ENCODE peak calls at places on chromosomes 13 and 19, in four cellular contexts. One of them, this sample, is unnamed.

GRCh38 chr13:43268632-43269031 is 245.2 kb downstream of the DNAJC15 start:
- DNase-seq in GM23248: no peak
- DNase-seq in K562: no peak
- DNase-seq in mammary epithelial cell: no peak
- DNase-seq in this sample: no peak

GRCh38 chr13:30569901-30570576 is 47.7 kb upstream of the USPL1 start:
- DNase-seq in K562: peak; percentile 49
- DNase-seq in GM23248: peak; percentile 99
- DNase-seq in mammary epithelial cell: peak; percentile 96
- DNase-seq in this sample: no peak

GRCh38 chr19:58399903-58400637 is 4.6 kb downstream of the RNF225 start:
- DNase-seq in GM23248: peak; percentile 36
- DNase-seq in K562: no peak
- DNase-seq in mammary epithelial cell: no peak
- DNase-seq in this sample: no peak

GRCh38 chr13:31950121-31950810 is 81.3 kb upstream of the FRY start:
- DNase-seq in GM23248: no peak
- DNase-seq in mammary epithelial cell: no peak
- DNase-seq in K562: no peak
- DNase-seq in this sample: no peak

GRCh38 chr13:99303863-99304521 is 3.2 kb downstream of the GPR183 start:
- DNase-seq in K562: no peak
- DNase-seq in GM23248: no peak
- DNase-seq in mammary epithelial cell: no peak
- DNase-seq in this sample: no peak

GRCh38 chr19:19140476-19140875 is 2.2 kb upstream of the TMEM161A start:
- DNase-seq in GM23248: no peak
- DNase-seq in mammary epithelial cell: peak; percentile 26
- DNase-seq in K562: no peak
- DNase-seq in this sample: no peak

GRCh38 chr13:83810136-83810535 is 72.1 kb downstream of the SLITRK1 start:
- DNase-seq in GM23248: no peak
- DNase-seq in mammary epithelial cell: no peak
- DNase-seq in K562: no peak
- DNase-seq in this sample: no peak

GRCh38 chr13:32537580-32538233 is 888 bp downstream of the N4BP2L2 start:
- DNase-seq in GM23248: peak; percentile 32
- DNase-seq in K562: peak; percentile 51
- DNase-seq in mammary epithelial cell: peak; percentile 3
- DNase-seq in this sample: no peak

GRCh38 chr19:58563034-58563573 is 4.7 kb upstream of the UBE2M start:
- DNase-seq in K562: no peak
- DNase-seq in mammary epithelial cell: peak; percentile 32
- DNase-seq in GM23248: peak; percentile 33
- DNase-seq in this sample: no peak

GRCh38 chr19:13396256-13397080 is 109.8 kb downstream of the CACNA1A start:
- DNase-seq in mammary epithelial cell: peak; percentile 61
- DNase-seq in K562: peak; percentile 81
- DNase-seq in GM23248: peak; percentile 82
- DNase-seq in this sample: no peak

GRCh38 chr13:94703271-94703670 is 9.1 kb downstream of the SOX21 start:
- DNase-seq in mammary epithelial cell: no peak
- DNase-seq in K562: no peak
- DNase-seq in GM23248: no peak
- DNase-seq in this sample: no peak

GRCh38 chr19:4456843-4457653 is 546 bp downstream of the UBXN6 start:
- DNase-seq in GM23248: peak; percentile 75
- DNase-seq in mammary epithelial cell: peak; percentile 25
- DNase-seq in K562: peak; percentile 71
- DNase-seq in this sample: no peak

GRCh38 chr13:50389726-50390125 is 374.5 kb downstream of the KCNRG start:
- DNase-seq in mammary epithelial cell: no peak
- DNase-seq in GM23248: no peak
- DNase-seq in K562: no peak
- DNase-seq in this sample: no peak

GRCh38 chr13:69092615-69093322 is 1014.9 kb upstream of the ATXN8OS start:
- DNase-seq in mammary epithelial cell: no peak
- DNase-seq in K562: no peak
- DNase-seq in GM23248: no peak
- DNase-seq in this sample: no peak

GRCh38 chr13:49494645-49495044 is 1.1 kb upstream of the PHF11 start:
- DNase-seq in K562: no peak
- DNase-seq in GM23248: no peak
- DNase-seq in mammary epithelial cell: no peak
- DNase-seq in this sample: peak; percentile 13

GRCh38 chr13:50357586-50358118 is 342.4 kb downstream of the KCNRG start:
- DNase-seq in K562: peak; percentile 65
- DNase-seq in GM23248: peak; percentile 89
- DNase-seq in mammary epithelial cell: peak; percentile 61
- DNase-seq in this sample: no peak

GRCh38 chr13:41122838-41123237 is 9.8 kb downstream of the KBTBD6 start:
- DNase-seq in GM23248: no peak
- DNase-seq in mammary epithelial cell: peak; percentile 56
- DNase-seq in K562: no peak
- DNase-seq in this sample: no peak

GRCh38 chr13:31159306-31159705 is 2.4 kb downstream of the HSPH1 start:
- DNase-seq in GM23248: peak; percentile 25
- DNase-seq in mammary epithelial cell: peak; percentile 5
- DNase-seq in K562: no peak
- DNase-seq in this sample: no peak

GRCh38 chr19:49338023-49338677 is 2.9 kb downstream of the CD37 start:
- DNase-seq in K562: no peak
- DNase-seq in mammary epithelial cell: no peak
- DNase-seq in GM23248: no peak
- DNase-seq in this sample: no peak

GRCh38 chr19:30446844-30447243 is 74.7 kb downstream of the ZNF536 start:
- DNase-seq in GM23248: peak; percentile 21
- DNase-seq in K562: no peak
- DNase-seq in mammary epithelial cell: no peak
- DNase-seq in this sample: no peak

GRCh38 chr19:30449191-30449590 is 77.0 kb downstream of the ZNF536 start:
- DNase-seq in GM23248: peak; percentile 46
- DNase-seq in K562: no peak
- DNase-seq in mammary epithelial cell: no peak
- DNase-seq in this sample: no peak

GRCh38 chr19:30448386-30449130 is 76.4 kb downstream of the ZNF536 start:
- DNase-seq in GM23248: peak; percentile 5
- DNase-seq in mammary epithelial cell: no peak
- DNase-seq in K562: no peak
- DNase-seq in this sample: no peak

GRCh38 chr19:30445385-30445784 is 73.2 kb downstream of the ZNF536 start:
- DNase-seq in K562: no peak
- DNase-seq in GM23248: no peak
- DNase-seq in mammary epithelial cell: no peak
- DNase-seq in this sample: no peak

DNA sequence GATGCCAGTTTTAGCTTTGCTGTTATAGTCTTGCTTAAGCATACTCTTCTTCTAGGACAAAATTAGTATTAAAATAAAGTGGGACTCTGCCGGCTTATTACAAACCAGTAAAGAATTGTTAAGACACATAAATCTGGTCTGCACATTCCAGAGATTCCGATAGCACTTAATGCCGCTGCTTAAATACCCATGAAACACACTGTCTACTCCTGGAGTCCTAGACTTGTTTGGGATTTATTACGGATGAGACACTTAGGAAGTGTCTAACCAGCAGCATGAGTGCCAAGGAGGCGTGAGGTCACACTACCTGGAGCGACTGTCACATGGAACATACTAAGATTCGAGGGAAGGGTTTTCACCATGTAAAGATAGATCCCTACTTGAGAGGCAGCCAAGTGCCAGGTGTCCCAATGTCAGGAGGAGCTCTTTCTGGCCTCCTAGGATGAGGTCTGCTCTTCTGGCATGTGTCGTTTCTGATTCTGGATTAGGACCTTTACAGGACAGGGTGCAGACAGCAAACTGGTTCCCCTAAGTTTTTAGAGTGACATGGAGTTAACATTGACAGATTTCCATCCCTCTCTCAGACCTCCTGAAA is 75.2 kb downstream of the ZNF536 start:
- DNase-seq in K562: no peak
- DNase-seq in mammary epithelial cell: no peak
- DNase-seq in GM23248: peak; percentile 51
- DNase-seq in this sample: no peak
- H3K4me2 ChIP-seq in K562: no peak overlapping the region
- H3K4me2 ChIP-seq in mammary epithelial cell: no peak overlapping the region
- H3K4me2 ChIP-seq in GM23248: peak overlapping the region; percentile 19
- H3K4me2 ChIP-seq in this sample: no peak overlapping the region

GRCh38 chr19:41353466-41354342 is at the start of gene TGFB1:
- DNase-seq in K562: peak; percentile 94
- DNase-seq in GM23248: peak; percentile 94
- DNase-seq in mammary epithelial cell: peak; percentile 74
- DNase-seq in this sample: peak; percentile 84
- H2AFZ ChIP-seq in K562: peak within 1 kb of the TSS; percentile 74
- H2AFZ ChIP-seq in GM23248: peak within 1 kb of the TSS; percentile 14
- H2AFZ ChIP-seq in mammary epithelial cell: peak within 1 kb of the TSS; percentile 77
- H2AFZ ChIP-seq in this sample: peak within 1 kb of the TSS; percentile 87

GRCh38 chr19:42214810-42215209 is 2.7 kb downstream of the DEDD2 start:
- DNase-seq in GM23248: no peak
- DNase-seq in mammary epithelial cell: no peak
- DNase-seq in K562: no peak
- DNase-seq in this sample: no peak
- H3K4me2 ChIP-seq in GM23248: no peak overlapping the region
- H3K4me2 ChIP-seq in mammary epithelial cell: peak overlapping the region; percentile 96
- H3K4me2 ChIP-seq in K562: peak overlapping the region; percentile 96
- H3K4me2 ChIP-seq in this sample: no peak overlapping the region

GRCh38 chr19:1401889-1402217 is 511 bp upstream of the GAMT start:
- DNase-seq in GM23248: no peak
- DNase-seq in K562: no peak
- DNase-seq in mammary epithelial cell: no peak
- DNase-seq in this sample: no peak

GRCh38 chr19:1399745-1400144 is 1.6 kb downstream of the GAMT start:
- DNase-seq in K562: no peak
- DNase-seq in mammary epithelial cell: no peak
- DNase-seq in GM23248: no peak
- DNase-seq in this sample: no peak

GRCh38 chr19:1402411-1403070 is 1.2 kb upstream of the GAMT start:
- DNase-seq in K562: no peak
- DNase-seq in mammary epithelial cell: peak; percentile 63
- DNase-seq in GM23248: no peak
- DNase-seq in this sample: no peak

GRCh38 chr19:1400281-1401137 is 833 bp downstream of the GAMT start:
- DNase-seq in GM23248: peak; percentile 64
- DNase-seq in mammary epithelial cell: no peak
- DNase-seq in K562: peak; percentile 77
- DNase-seq in this sample: peak; percentile 24

DNA sequence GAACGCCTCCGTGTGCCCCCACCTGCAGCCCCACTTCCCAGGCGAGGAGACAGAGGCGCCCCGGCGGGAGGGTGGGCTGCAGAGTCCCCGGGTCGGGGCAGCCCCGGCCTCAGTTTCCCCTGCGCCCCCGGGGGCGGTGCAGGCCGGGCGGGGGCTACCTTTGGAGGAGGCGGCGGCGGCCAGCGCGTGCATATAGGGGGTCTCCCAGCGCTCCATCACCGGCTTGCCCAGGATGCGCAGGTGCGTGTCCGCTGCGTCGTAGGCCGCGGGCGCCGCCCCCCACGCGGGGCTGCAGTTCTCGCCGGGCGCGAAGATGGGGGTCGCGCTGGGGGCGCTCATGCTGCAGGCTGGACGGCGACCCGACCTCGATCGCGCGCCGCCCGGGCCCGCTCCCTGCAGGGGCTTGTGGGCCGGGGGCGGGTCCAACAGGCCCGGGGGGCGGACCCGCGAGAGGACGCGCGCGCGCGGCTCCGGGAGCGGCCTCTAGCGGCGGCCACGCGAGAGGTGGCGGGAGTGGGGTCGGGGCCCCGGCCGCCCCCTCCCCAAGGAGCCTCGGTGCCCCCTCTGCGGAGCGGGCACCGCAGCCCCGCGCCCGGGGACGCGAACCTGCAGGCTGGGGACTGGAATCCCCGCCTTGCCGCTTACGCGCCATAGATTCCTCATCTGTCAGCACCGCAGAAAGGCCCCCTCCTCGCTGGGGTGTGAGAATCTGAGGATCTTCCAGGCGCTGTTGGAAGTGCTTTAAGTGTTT is at the start of gene GAMT:
- DNase-seq in mammary epithelial cell: no peak
- DNase-seq in GM23248: peak; percentile 72
- DNase-seq in K562: peak; percentile 77
- DNase-seq in this sample: peak; percentile 74
- H2AFZ ChIP-seq in mammary epithelial cell: peak within 1 kb of the TSS; percentile 78
- H2AFZ ChIP-seq in GM23248: peak within 1 kb of the TSS; percentile 65
- H2AFZ ChIP-seq in K562: peak within 1 kb of the TSS; percentile 93
- H2AFZ ChIP-seq in this sample: peak within 1 kb of the TSS; percentile 98

GRCh38 chr19:35040826-35041547 is 534 bp upstream of the HPN start:
- DNase-seq in K562: peak; percentile 94
- DNase-seq in GM23248: no peak
- DNase-seq in mammary epithelial cell: no peak
- DNase-seq in this sample: no peak

GRCh38 chr19:35038623-35039512 is 2.7 kb upstream of the HPN start:
- DNase-seq in mammary epithelial cell: no peak
- DNase-seq in GM23248: no peak
- DNase-seq in K562: no peak
- DNase-seq in this sample: no peak

GRCh38 chr19:35040474-35040825 is 1.1 kb upstream of the HPN start:
- DNase-seq in mammary epithelial cell: no peak
- DNase-seq in GM23248: no peak
- DNase-seq in K562: no peak
- DNase-seq in this sample: no peak

GRCh38 chr19:35041548-35042055 is at the start of gene HPN:
- DNase-seq in K562: no peak
- DNase-seq in mammary epithelial cell: no peak
- DNase-seq in GM23248: no peak
- DNase-seq in this sample: no peak

DNA sequence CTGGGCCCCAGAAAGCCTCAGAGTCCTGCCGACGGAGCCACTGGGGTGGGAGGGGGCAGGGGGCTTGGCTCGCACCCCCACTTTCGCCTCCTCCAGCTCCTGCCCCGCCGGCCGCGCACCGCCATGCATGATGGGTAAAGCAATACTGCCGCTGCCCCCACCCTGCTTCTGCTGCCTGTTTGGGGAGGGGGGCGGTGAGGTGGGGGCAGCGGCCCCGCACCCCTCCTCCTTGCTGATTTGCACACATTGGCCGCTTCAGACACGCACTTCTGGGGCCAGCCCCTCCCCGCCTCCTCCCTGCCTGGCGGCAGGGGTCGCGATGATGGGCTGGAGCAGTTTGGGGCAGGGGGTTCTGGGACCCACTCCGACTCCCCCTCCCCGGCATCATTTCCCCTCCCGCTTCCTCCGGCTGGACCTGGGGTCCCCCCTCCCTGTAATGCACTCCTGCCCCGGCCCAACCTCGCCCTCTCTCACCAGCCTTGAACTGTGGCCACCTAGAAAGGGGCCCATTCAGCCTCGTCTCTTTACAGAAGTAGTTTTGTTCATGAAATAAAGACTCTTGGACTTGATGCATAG is 1.6 kb upstream of the HPN start:
- DNase-seq in mammary epithelial cell: no peak
- DNase-seq in GM23248: no peak
- DNase-seq in K562: no peak
- DNase-seq in this sample: no peak
- H3K4me2 ChIP-seq in mammary epithelial cell: no peak overlapping the region
- H3K4me2 ChIP-seq in GM23248: no peak overlapping the region
- H3K4me2 ChIP-seq in K562: no peak overlapping the region
- H3K4me2 ChIP-seq in this sample: no peak overlapping the region

This sample was measured in MM.1S.